ENCODE peak calls at places on chromosomes 12 and 14, in five cellular contexts. C is neuronal stem cell, V is H9, X is IMR-90, Z is mesenchymal stem cell. L is an unnamed sample. For H3K9me3, the result is how much of the 10 kb centered on the place peaks cover.

GRCh38 chr14:103625361-103626095 is 3.5 kb upstream of the KLC1 start:
- DNase-seq in C (no peak), V (no peak), X (no peak), Z (no peak), L (no peak)

GRCh38 chr12:69527506-69528272 is 57.5 kb downstream of the FRS2 start:
- DNase-seq in C (no peak), V (no peak), X (peak), Z (peak), L (peak)

GRCh38 chr14:95664046-95664445 is 22.2 kb upstream of the TCL1B start:
- DNase-seq in C (no peak), V (no peak), X (no peak), Z (no peak), L (no peak)

GRCh38 chr14:55309761-55310365 is 38.6 kb downstream of the FBXO34 start:
- DNase-seq in C (no peak), V (no peak), X (no peak), Z (peak), L (no peak)

GRCh38 chr12:114013601-114014345 is 47.6 kb upstream of the RBM19 start:
- DNase-seq in C (peak), V (peak), X (peak), Z (no peak), L (no peak)

GRCh38 chr12:111942557-111942956 is 70.4 kb downstream of the TMEM116 start:
- DNase-seq in C (no peak), V (no peak), X (peak), Z (peak), L (peak)

GRCh38 chr12:103387385-103387784 is 108.4 kb downstream of the C12orf42 start:
- DNase-seq in C (no peak), V (no peak), X (no peak), Z (no peak), L (no peak)

GRCh38 chr12:110355080-110355479 is 48.4 kb downstream of the ANAPC7 start:
- DNase-seq in C (no peak), V (peak), X (no peak), Z (peak), L (no peak)

GRCh38 chr12:29374913-29375312 is 6.1 kb downstream of the ERGIC2 start:
- DNase-seq in C (no peak), V (no peak), X (no peak), Z (no peak), L (no peak)

GRCh38 chr12:44582521-44582920 is 293.6 kb downstream of the NELL2 start:
- DNase-seq in C (no peak), V (no peak), X (no peak), Z (no peak), L (no peak)

GRCh38 chr12:51421266-51421884 is 3.3 kb upstream of the SLC4A8 start:
- DNase-seq in C (peak), V (peak), X (peak), Z (peak), L (peak)

GRCh38 chr12:107328442-107329133 is 235.2 kb upstream of the CRY1 start:
- DNase-seq in C (no peak), V (no peak), X (peak), Z (peak), L (no peak)

GRCh38 chr14:89186850-89187376 is 230.1 kb downstream of the FOXN3 start:
- DNase-seq in C (no peak), V (no peak), X (peak), Z (peak), L (no peak)

GRCh38 chr12:4252595-4252994 is 21.0 kb upstream of the CCND2 start:
- DNase-seq in C (no peak), V (no peak), X (no peak), Z (no peak), L (no peak)

GRCh38 chr12:88336071-88336768 is 194.1 kb downstream of the TMTC3 start:
- DNase-seq in C (no peak), V (no peak), X (no peak), Z (no peak), L (peak)

GRCh38 chr12:76144253-76144564 is 59.7 kb upstream of the NAP1L1 start:
- DNase-seq in C (no peak), V (no peak), X (peak), Z (peak), L (no peak)

GRCh38 chr14:77376380-77376770 is 519 bp downstream of the TMED8 start:
- DNase-seq in C (peak), V (peak), X (no peak), Z (peak), L (no peak)

GRCh38 chr12:46603776-46604456 is 221.9 kb downstream of the SLC38A4 start:
- DNase-seq in C (no peak), V (no peak), X (no peak), Z (no peak), L (no peak)

GRCh38 chr12:114836609-114837008 is 152.6 kb upstream of the TBX3 start:
- DNase-seq in C (no peak), V (no peak), X (no peak), Z (no peak), L (no peak)

GRCh38 chr14:81305743-81306142 is 85.0 kb upstream of the GTF2A1 start:
- DNase-seq in C (no peak), V (no peak), X (no peak), Z (no peak), L (no peak)

GRCh38 chr12:26046886-26047285 is 78.0 kb downstream of the BHLHE41 start:
- DNase-seq in C (no peak), V (no peak), X (no peak), Z (no peak), L (no peak)

GRCh38 chr12:121575051-121575450 is 5.8 kb downstream of the KDM2B start:
- DNase-seq in C (no peak), V (no peak), X (no peak), Z (no peak), L (no peak)

GRCh38 chr12:109219938-109220337 is 89.1 kb downstream of the FOXN4 start:
- DNase-seq in C (no peak), V (no peak), X (no peak), Z (no peak), L (no peak)

GRCh38 chr12:14691560-14691959 is 4.8 kb downstream of the GUCY2C start:
- DNase-seq in C (no peak), V (no peak), X (no peak), Z (no peak), L (peak)

GRCh38 chr14:36664322-36665193 is 2.9 kb downstream of the PAX9 start:
- DNase-seq in C (no peak), V (no peak), X (no peak), Z (no peak), L (no peak)

GRCh38 chr14:101102875-101103274 is 199.4 kb upstream of the RTL1 start:
- DNase-seq in C (no peak), V (peak), X (no peak), Z (no peak), L (no peak)

GRCh38 chr14:76191297-76191696 is 39.6 kb downstream of the GPATCH2L start:
- DNase-seq in C (no peak), V (no peak), X (no peak), Z (no peak), L (peak)

GRCh38 chr12:15526033-15526432 is 203.7 kb downstream of the PTPRO start:
- DNase-seq in C (no peak), V (no peak), X (no peak), Z (no peak), L (no peak)

GRCh38 chr12:40075458-40075857 is 30.4 kb downstream of the SLC2A13 start:
- DNase-seq in C (no peak), V (no peak), X (no peak), Z (no peak), L (no peak)

DNA sequence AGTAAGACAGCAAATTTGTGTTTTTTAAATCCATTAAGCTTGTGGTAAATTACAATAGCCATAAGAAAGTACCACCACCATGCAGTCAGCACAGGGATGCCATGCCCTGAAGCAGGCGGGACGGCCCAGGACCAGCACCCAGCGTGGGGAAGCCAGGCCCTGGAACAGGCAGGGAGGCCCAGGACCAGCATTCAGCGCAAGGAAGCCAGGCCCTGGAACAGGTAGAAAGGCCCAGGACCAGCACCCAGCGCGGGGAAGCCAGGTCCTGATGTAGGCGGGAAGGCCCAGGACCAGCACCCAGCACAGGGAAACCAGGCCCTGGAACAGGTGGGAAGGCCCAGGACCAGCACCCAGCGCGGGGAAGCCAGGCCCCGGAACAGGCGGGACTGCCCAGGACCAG is 13.2 kb downstream of the CHFR start:
- DNase-seq in C (no peak), V (no peak), X (no peak), Z (no peak), L (no peak)
- H4K8ac ChIP-seq in C (no peak), V (no peak), X (no peak), Z (no peak), L (no peak)

GRCh38 chr14:61555056-61555838 is 140.1 kb upstream of the HIF1A start:
- DNase-seq in C (no peak), V (no peak), X (peak), Z (no peak), L (peak)
- H3K9ac ChIP-seq in C (no peak), V (no peak), X (peak), Z (peak), L (no peak)

DNA sequence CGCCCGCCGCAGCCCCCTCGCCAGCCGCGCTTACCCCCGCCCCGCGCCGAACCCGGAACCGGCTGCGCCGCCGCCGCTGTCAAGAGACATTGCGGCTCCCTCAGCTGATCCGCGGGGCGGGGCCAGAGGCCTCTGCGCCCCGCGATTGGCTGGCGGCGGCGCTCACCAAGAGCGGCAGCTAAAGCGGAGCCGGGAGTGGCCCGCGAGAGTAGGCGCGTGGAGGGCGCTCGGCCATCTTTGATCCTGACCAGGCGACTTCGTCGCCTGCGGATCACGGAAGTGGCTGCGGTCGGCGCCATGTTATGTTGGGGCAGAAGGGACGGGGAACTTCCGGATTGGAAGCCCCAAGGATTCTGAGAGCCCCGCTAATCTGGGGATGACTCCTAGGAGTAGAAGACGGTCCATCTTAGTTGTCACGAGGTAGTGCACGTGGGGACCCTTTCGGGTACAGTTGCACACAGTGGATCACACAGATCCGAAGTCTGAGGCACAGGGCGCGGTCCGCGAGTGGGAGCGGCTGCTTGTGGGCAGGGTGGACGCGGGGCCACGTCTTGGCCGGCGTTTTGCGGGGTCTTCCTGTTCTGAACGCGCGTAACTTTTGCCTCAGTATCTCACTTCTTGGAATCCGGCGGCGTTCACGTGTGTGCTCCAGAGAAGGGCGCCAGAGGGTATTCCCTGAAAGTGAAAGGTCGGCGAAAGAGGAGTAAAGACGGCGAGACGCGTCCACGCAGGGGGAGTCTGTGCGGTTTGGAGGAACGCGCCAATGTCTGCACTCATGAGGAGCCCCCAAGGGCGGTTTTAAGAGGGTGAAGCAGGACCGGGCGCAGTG is at the start of gene CHFR:
- DNase-seq in C (peak), V (peak), X (peak), Z (peak), L (peak)
- H3K9me3 ChIP-seq in C (under half), V (under half), X (under half), Z (under half), L (under half)

GRCh38 chr12:53180931-53181645 is 363 bp upstream of the CSAD start:
- DNase-seq in C (peak), V (peak), X (peak), Z (peak), L (peak)
- H4K8ac ChIP-seq in C (no peak), V (no peak), X (peak), Z (peak), L (peak)

GRCh38 chr12:92046557-92046956 is 99.1 kb downstream of the BTG1 start:
- DNase-seq in C (no peak), V (no peak), X (no peak), Z (no peak), L (no peak)
- H3K9ac ChIP-seq in C (no peak), V (no peak), X (no peak), Z (no peak), L (no peak)

GRCh38 chr14:105930572-105930971 is 404.2 kb downstream of the TMEM121 start:
- DNase-seq in C (no peak), V (no peak), X (no peak), Z (no peak), L (no peak)
- H3K9me3 ChIP-seq in C (under half), V (half or more), X (under half), Z (under half), L (half or more)

GRCh38 chr12:130675791-130676190 is 40.3 kb downstream of the RIMBP2 start:
- DNase-seq in C (no peak), V (no peak), X (no peak), Z (no peak), L (no peak)

GRCh38 chr12:130672122-130672825 is 43.8 kb downstream of the RIMBP2 start:
- DNase-seq in C (no peak), V (no peak), X (no peak), Z (no peak), L (no peak)

GRCh38 chr12:130674676-130675075 is 41.4 kb downstream of the RIMBP2 start:
- DNase-seq in C (no peak), V (no peak), X (no peak), Z (no peak), L (no peak)

GRCh38 chr12:130673036-130673705 is 42.9 kb downstream of the RIMBP2 start:
- DNase-seq in C (no peak), V (no peak), X (no peak), Z (no peak), L (no peak)

DNA sequence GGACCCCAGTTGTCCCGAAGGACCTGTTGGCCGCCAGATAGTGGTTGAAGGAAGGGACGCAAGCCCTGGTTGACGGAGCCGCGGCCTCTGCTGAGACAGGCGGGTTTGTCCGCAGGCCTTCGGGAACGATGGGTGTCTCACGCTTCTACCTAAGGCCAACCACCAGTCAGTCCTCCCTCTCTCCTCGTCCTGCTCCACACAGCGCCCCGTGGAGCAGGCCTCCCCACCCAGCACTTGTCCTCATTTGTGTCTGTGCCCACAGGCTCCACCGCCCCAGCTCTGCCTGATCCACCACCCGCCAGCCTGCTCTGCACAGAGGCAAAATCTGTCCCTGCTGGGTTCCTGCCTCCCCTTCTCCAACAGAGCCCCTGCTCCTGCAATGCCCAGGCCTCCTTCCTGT is 41.0 kb downstream of the RIMBP2 start:
- DNase-seq in C (no peak), V (no peak), X (no peak), Z (no peak), L (no peak)
- H4K8ac ChIP-seq in C (no peak), V (no peak), X (no peak), Z (no peak), L (no peak)

L was measured in trophoblast cell.